ENCODE peak calls at places on chromosomes 5 and 9, in eight cellular contexts. N, T, J, S, U, X, Y and P are unnamed samples.

GRCh38 chr5:124315746-124316415 is 430.6 kb downstream of the ZNF608 start:
- DNase-seq in U (no peak), J (no peak), X (no peak), N (no peak), S (no peak), T (no peak), Y (peak; percentile 83), P (no peak)

GRCh38 chr5:90182726-90183125 is 226.8 kb downstream of the CETN3 start:
- DNase-seq in X (no peak), Y (peak; percentile 38), J (no peak), T (no peak), N (no peak), S (no peak), U (no peak), P (no peak)

GRCh38 chr9:89463986-89464901 is 33.7 kb downstream of the SEMA4D start:
- DNase-seq in J (no peak), U (no peak), T (no peak), Y (no peak), S (no peak), N (no peak), X (no peak), P (no peak)

GRCh38 chr5:15501057-15501791 is 1.2 kb downstream of the FBXL7 start:
- DNase-seq in S (peak; percentile 13), X (no peak), N (no peak), T (peak; percentile 65), J (no peak), U (peak; percentile 69), Y (no peak), P (no peak)

GRCh38 chr5:144710620-144711019 is 539.9 kb downstream of the KCTD16 start:
- DNase-seq in Y (no peak), J (no peak), N (no peak), T (no peak), X (no peak), U (no peak), S (no peak), P (no peak)

GRCh38 chr9:106120096-106120495 is 425.8 kb downstream of the TMEM38B start:
- DNase-seq in N (no peak), T (no peak), S (no peak), J (no peak), U (no peak), Y (no peak), X (no peak), P (no peak)

GRCh38 chr9:34555002-34555348 is 32.2 kb upstream of the ENHO start:
- DNase-seq in J (no peak), Y (no peak), S (no peak), T (no peak), N (no peak), U (peak; percentile 80), X (no peak), P (no peak)

GRCh38 chr5:36657563-36657995 is 51.2 kb downstream of the SLC1A3 start:
- DNase-seq in T (no peak), X (peak; percentile 30), S (no peak), N (no peak), J (no peak), U (no peak), Y (peak; percentile 100), P (peak; percentile 74)

GRCh38 chr5:15803280-15803679 is 303.3 kb downstream of the FBXL7 start:
- DNase-seq in T (no peak), U (no peak), N (no peak), X (no peak), S (no peak), J (no peak), Y (no peak), P (no peak)

GRCh38 chr9:35510745-35511428 is 21.0 kb downstream of the RUSC2 start:
- DNase-seq in S (peak; percentile 79), X (peak; percentile 29), J (no peak), Y (peak; percentile 91), U (no peak), T (no peak), N (no peak), P (peak; percentile 73)

DNA sequence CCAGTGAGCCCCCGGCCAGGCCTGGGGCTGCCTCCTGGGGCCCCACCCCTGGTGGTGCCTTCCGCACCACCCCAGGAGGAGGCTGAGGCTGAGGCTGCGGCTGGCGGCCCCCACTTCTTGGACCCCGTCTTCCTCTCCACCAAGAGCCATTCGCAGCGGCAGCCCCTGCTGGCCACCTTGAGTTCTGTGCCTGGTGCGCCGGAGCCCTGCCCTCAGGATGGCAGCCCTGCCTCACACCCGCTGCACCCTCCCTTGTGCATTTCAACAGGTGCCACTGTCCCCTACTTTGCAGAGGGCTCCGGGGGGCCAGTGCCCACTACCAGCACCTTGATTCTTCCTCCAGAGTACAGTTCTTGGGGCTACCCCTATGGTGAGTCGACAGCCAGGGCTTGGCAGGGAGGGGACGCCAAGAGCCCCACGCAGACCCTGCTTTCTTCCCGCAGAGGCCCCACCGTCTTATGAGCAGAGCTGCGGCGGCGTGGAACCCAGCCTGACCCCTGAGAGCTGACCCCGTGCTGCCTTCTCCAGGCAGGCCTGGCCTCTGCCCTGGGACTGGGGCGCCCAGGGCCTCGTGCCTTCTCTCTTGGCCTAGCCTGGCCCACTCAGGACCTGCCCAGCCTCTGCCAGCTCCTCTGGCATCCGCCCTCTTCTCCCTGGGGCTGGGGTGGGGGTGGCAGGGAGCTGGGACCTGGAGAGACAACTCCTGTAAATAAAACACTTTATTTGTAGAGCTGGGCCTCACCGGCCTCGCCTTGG is 4.0 kb upstream of the EHMT1 start:
- DNase-seq in T (no peak), Y (no peak), U (no peak), X (no peak), S (no peak), J (no peak), N (no peak), P (no peak)
- TF ChIP-seq CTCF in T (no peak), Y (no peak), U (peak; percentile 21), X (no peak), S (no peak), J (no peak), N (peak; percentile 29), P (no peak)

DNA sequence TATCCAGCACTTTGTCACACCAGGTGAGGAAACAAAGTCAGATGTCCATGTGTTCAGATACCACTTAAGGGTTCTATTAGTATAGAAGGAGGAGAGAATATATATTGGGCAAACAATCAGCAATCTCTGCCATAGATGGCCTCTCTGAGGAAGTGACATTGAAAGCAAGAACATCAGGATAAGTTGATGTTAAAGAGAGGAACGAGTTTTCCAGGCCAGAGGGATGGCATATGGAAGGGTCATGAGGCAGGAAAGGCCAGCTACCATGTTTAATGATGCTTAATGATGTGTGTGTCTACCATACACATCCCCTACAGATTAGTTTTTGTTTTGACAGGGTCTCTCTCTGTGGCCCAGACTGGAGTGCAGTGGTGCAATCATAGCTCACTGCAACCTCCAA is 63.0 kb downstream of the PTTG1 start:
- DNase-seq in S (no peak), Y (no peak), N (no peak), J (no peak), X (no peak), U (no peak), T (no peak), P (no peak)
- TF ChIP-seq CTCF in S (no peak), Y (no peak), N (no peak), J (no peak), X (no peak), U (no peak), T (no peak), P (no peak)

GRCh38 chr5:149125386-149125891 is 15.9 kb upstream of the ABLIM3 start:
- DNase-seq in S (no peak), U (no peak), X (peak; percentile 54), N (no peak), T (peak; percentile 50), J (no peak), Y (peak; percentile 85), P (no peak)
- TF ChIP-seq CTCF in S (no peak), U (peak; percentile 19), X (peak; percentile 58), N (no peak), T (no peak), J (no peak), Y (peak; percentile 73), P (peak; percentile 34)

GRCh38 chr5:167608708-167609272 is 682.7 kb upstream of the WWC1 start:
- DNase-seq in Y (no peak), X (no peak), U (no peak), S (peak; percentile 3), T (no peak), N (no peak), J (no peak), P (no peak)
- TF ChIP-seq CTCF in Y (no peak), X (no peak), U (no peak), S (no peak), T (peak; percentile 50), N (peak; percentile 55), J (no peak), P (peak; percentile 23)

DNA sequence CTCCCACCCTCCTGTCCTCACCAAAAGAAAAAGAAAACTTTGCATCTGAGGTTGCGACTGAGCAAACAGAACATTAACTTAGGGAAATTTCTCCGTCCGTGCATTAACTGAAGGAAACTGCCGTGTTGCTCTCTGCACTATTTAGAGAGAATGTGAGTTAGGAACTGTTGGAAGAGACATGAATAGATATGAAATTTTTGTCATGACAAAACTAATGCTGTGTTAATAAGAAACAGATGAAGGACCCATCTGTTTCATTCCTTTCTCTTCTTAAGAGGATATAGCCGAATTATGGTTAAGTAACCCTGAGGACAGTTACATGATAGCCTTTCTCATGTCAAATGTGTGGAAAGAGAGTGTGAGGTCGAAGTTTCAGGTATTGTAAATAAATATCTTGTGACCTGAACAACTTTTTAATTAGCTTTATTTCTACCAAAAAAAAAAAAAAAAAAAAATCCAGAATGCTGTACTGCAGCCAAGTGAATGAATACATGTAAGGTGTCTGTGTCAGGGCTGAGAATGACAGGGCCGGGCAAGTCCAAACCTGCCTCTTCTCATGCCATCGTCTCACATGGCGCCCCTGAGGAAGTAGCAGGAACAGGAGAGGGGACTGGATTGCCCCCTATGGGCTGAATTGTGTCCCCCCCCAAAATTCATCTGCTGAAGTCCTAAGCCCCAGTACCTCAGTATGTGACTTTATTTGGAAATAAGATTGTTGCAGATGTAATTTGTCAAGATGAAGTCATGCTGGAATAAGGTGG is 35.6 kb upstream of the ANKRD33B start:
- DNase-seq in S (no peak), U (peak; percentile 92), J (no peak), N (no peak), Y (peak; percentile 77), T (no peak), X (no peak), P (no peak)
- TF ChIP-seq CTCF in S (no peak), U (peak; percentile 76), J (no peak), N (peak; percentile 15), Y (peak; percentile 13), T (no peak), X (no peak), P (no peak)

GRCh38 chr9:136345281-136346156 is 18.0 kb downstream of the DNLZ start:
- DNase-seq in J (no peak), Y (peak; percentile 53), N (no peak), S (peak; percentile 52), X (no peak), T (peak; percentile 67), U (peak; percentile 89), P (no peak)
- TF ChIP-seq CTCF in J (no peak), Y (peak; percentile 21), N (peak; percentile 68), S (peak; percentile 34), X (peak; percentile 39), T (no peak), U (peak; percentile 74), P (peak; percentile 53)

DNA sequence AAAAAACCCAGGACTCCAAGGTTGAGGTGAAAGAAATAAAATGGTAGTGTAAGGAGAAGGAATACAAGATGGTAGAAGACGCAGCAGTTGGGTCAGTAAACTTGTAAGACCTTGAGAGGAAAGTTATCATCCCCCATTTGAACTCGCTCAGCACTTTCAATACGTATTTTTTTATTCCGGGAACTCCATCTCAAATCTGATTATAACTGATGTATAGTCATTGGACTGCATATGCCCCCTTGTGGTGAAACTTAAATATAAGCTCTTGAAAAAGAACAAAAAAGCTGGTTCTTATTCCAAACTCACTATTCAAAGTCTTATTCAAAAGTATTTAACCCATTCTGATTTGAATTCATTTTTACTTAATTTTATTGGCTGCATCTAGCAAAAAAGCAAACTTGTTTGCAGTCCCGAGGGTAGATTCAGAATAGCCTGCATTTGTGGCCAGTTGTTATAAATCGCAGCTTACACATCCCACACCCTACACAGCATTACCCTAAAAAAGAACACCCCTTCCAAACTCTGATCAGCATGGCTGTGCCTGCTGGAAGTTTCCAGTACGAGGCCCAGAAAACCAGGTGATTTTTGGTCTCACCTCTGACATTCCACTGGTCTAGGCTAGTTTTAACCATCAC is 118.0 kb downstream of the ESM1 start:
- DNase-seq in J (no peak), X (no peak), Y (peak; percentile 57), T (no peak), N (no peak), U (no peak), S (peak; percentile 41), P (peak; percentile 38)
- TF ChIP-seq CTCF in J (no peak), X (peak; percentile 70), Y (peak; percentile 49), T (peak; percentile 89), N (peak; percentile 87), U (no peak), S (peak; percentile 70), P (peak; percentile 69)